ENCODE peak calls at places on chromosomes 1 and 21, in four cellular contexts. L is K562, J is H1, S is GM12878. B is an unnamed sample.

GRCh38 chr21:26445440-26445839 is 127.6 kb downstream of the CYYR1 start:
- DNase-seq in S (no peak), L (no peak), J (no peak), B (no peak)

GRCh38 chr1:153598309-153599172 is 14.4 kb downstream of the S100A16 start:
- DNase-seq in L (no peak), S (peak), J (peak), B (no peak)

GRCh38 chr1:173257805-173258204 is 50.7 kb upstream of the TNFSF4 start:
- DNase-seq in J (no peak), L (no peak), S (no peak), B (no peak)

GRCh38 chr21:45138199-45139002 is 64.0 kb downstream of the ADARB1 start:
- DNase-seq in L (peak), J (peak), S (no peak), B (peak)

GRCh38 chr21:15732290-15732995 is 2.7 kb downstream of the USP25 start:
- DNase-seq in J (no peak), L (no peak), S (peak), B (peak)

GRCh38 chr1:37922767-37923550 is 23.9 kb downstream of the INPP5B start:
- DNase-seq in S (peak), J (no peak), L (peak), B (no peak)

GRCh38 chr1:102219463-102219862 is 222.7 kb upstream of the OLFM3 start:
- DNase-seq in J (no peak), S (no peak), L (no peak), B (no peak)

GRCh38 chr1:215082532-215083407 is at the start of gene KCNK2:
- DNase-seq in S (no peak), J (no peak), L (no peak), B (no peak)

GRCh38 chr1:233441981-233442380 is 114.5 kb downstream of the MAP3K21 start:
- DNase-seq in S (no peak), L (no peak), J (no peak), B (no peak)

GRCh38 chr1:218367118-218367517 is 22.0 kb downstream of the TGFB2 start:
- DNase-seq in J (no peak), S (no peak), L (no peak), B (peak)

GRCh38 chr1:203968728-203969127 is 104.2 kb upstream of the SOX13 start:
- DNase-seq in L (no peak), J (no peak), S (no peak), B (no peak)

DNA sequence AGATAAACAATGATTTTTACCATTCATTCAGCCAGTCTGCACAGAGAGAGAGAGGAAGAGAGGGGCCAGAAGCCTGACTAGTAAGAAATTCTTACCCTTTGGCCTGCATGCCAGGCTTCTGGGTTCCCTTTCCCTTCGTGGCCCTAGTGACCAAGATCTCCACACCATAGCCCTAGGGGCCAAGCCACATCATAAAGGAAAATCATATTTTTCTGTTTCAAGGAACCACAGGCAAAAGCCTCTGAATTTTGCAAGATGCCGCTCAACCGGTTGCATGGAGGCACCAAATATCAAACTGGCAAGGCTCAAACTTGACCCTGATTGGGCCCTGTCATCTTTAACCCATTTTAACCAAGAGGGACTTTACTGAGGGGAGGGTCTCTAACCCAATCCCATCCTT is 103.1 kb upstream of the SOX13 start:
- DNase-seq in S (no peak), J (no peak), L (no peak), B (no peak)
- TF ChIP-seq ZNF274 in S (no peak), J (no peak), L (no peak), B (no peak)

DNA sequence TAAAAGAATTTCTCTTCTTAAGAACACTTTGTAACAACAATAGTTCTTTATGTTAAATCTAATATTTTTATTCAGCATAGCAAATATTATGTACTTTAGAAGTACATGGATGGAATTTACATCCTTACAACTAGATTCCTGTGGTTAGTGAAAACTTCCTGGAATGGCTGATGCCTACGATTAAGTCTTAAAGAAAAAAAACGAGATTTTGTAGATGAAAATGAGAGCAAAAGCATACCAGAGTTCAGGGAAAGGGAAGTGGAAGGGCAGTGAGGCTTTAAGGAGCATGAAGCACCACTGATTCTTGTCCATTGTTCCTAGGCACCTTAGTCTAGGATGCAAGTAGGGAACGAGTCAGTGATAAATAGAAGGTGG is 26.7 kb downstream of the CFH start:
- DNase-seq in L (no peak), J (no peak), S (no peak), B (no peak)
- TF ChIP-seq RFX5 in L (no peak), J (no peak), S (no peak), B (no peak)

DNA sequence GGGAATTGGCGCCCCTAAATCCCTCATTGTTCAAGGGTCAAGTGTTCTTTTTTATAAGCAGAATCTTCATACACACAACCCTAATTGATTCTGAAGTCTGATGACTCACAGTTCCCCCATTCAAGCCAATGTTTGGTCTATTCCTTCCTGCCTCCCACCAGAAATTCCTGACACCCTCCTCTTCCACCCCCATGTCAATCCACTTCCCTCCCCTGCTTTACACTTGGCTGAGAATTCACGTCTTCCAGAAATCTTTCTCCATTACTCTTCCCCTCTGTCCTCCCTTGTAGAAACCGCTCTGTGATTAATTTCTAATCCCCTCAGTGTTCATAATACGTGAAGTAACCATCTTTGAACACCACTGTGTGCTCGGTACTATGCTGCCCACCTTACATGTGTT is 76.2 kb upstream of the CD34 start:
- DNase-seq in S (no peak), J (no peak), L (no peak), B (no peak)
- TF ChIP-seq ZNF274 in S (no peak), J (no peak), L (no peak), B (no peak)

GRCh38 chr1:8831329-8831728 is 13.9 kb upstream of the RERE start:
- DNase-seq in J (no peak), L (no peak), S (no peak), B (no peak)
- TF ChIP-seq RFX5 in J (no peak), L (no peak), S (no peak), B (no peak)

GRCh38 chr1:23577056-23577985 is 18.0 kb upstream of the ID3 start:
- DNase-seq in J (no peak), S (peak), L (peak), B (peak)
- TF ChIP-seq ZNF274 in J (no peak), S (no peak), L (no peak), B (no peak)

GRCh38 chr1:207822602-207823451 is 71.0 kb downstream of the CD46 start:
- DNase-seq in J (no peak), L (peak), S (peak), B (no peak)
- TF ChIP-seq RFX5 in J (no peak), L (no peak), S (peak), B (no peak)

GRCh38 chr1:152487871-152488270 is 22.7 kb upstream of the LCE5A start:
- DNase-seq in S (no peak), L (no peak), J (no peak), B (no peak)
- TF ChIP-seq ZNF274 in S (no peak), L (no peak), J (no peak), B (no peak)

GRCh38 chr1:171740987-171741871 is 636 bp downstream of the VAMP4 start:
- DNase-seq in S (peak), L (peak), J (no peak), B (peak)

GRCh38 chr1:171743014-171743870 is 1.4 kb upstream of the VAMP4 start:
- DNase-seq in S (no peak), L (no peak), J (no peak), B (no peak)

GRCh38 chr1:171740356-171740863 is 1.5 kb downstream of the VAMP4 start:
- DNase-seq in J (no peak), S (no peak), L (no peak), B (no peak)

GRCh38 chr1:171741872-171742576 is at the start of gene VAMP4:
- DNase-seq in J (peak), L (peak), S (peak), B (peak)

DNA sequence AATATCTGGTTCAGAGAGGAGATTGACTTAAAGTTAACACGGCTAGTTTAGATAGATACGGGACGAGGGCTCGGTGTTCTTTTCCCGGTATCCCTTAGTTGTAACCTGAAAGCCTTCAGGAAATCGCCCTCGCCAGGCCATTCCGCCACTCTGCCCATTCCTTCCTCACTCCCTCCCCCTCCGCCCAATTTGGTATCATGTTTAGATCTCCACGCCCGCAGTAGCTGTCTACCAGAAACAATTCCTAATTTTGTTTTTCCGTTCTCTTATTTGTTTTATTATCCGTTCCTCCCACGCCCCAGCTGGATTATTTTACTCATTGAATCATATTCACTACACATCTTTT is 685 bp upstream of the VAMP4 start:
- DNase-seq in L (peak), S (no peak), J (no peak), B (no peak)
- TF ChIP-seq RFX5 in L (no peak), S (no peak), J (no peak), B (no peak)

GRCh38 chr1:3988431-3988830 is 88.4 kb upstream of the C1orf174 start:
- DNase-seq in J (no peak), S (no peak), L (no peak), B (no peak)
- TF ChIP-seq ZNF274 in J (no peak), S (no peak), L (no peak), B (no peak)

DNA sequence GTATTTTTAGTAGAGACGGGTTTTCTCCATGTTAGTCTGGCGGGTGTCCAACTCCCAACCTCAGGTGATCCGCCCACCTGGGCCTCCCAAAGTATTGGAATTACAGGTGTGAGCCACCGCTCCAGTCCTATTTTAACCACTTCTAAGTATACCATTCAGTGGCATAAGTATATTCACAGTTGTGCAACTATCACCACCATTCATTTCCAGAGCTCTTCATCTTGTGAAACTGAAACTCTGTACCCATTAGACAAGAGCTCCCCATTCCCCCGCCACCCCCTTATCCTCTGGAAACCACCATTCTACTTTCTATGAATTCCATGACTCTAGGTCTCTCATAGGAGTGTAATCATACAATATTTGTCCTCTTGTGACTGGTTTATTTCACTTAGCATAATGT is 40.2 kb upstream of the CAMTA1 start:
- DNase-seq in S (peak), L (no peak), J (no peak), B (no peak)
- TF ChIP-seq RFX5 in S (no peak), L (no peak), J (no peak), B (no peak)

B was measured in HepG2.